ENCODE peak calls at places on chromosomes 1 and 21, in four cellular contexts. S is stimulated activated CD4-positive, alpha-beta T cell treated with anti-CD3 and anti-CD28 coated beads, TNF-alpha, amount 100 ng/mL, for 48 hours; C is mucosa of gallbladder; M is COR-L47. E is an unnamed sample.
A peak's percentile ranks its signal among the peaks of the same experiment; 100 is the strongest.

GRCh38 chr21:20010691-20011200 is 987.5 kb upstream of the NCAM2 start:
- DNase-seq in S (no peak), C (no peak), M (no peak), E (no peak)

GRCh38 chr1:191608367-191608766 is 549.9 kb upstream of the RGS18 start:
- DNase-seq in S (no peak), C (no peak), M (peak; percentile 91), E (no peak)

GRCh38 chr1:159869607-159870006 is 7.2 kb upstream of the VSIG8 start:
- DNase-seq in S (no peak), C (no peak), M (no peak), E (no peak)

GRCh38 chr21:45055861-45056260 is 18.5 kb upstream of the ADARB1 start:
- DNase-seq in S (no peak), C (no peak), M (no peak), E (no peak)

GRCh38 chr1:212514782-212515181 is 82.1 kb downstream of the NENF start:
- DNase-seq in S (no peak), C (no peak), M (no peak), E (no peak)

GRCh38 chr1:11777653-11778322 is 15.8 kb downstream of the C1orf167 start:
- DNase-seq in S (no peak), C (no peak), M (no peak), E (no peak)

GRCh38 chr1:165841582-165842362 is 14.4 kb downstream of the UCK2 start:
- DNase-seq in S (no peak), C (no peak), M (no peak), E (no peak)

GRCh38 chr1:10635385-10635896 is 160.7 kb downstream of the PEX14 start:
- DNase-seq in S (no peak), C (no peak), M (peak; percentile 86), E (no peak)

GRCh38 chr1:88327391-88328267 is 356.4 kb upstream of the PKN2 start:
- DNase-seq in S (no peak), C (peak; percentile 41), M (no peak), E (peak; percentile 23)

GRCh38 chr1:61680500-61680899 is 44.4 kb downstream of the TM2D1 start:
- DNase-seq in S (no peak), C (no peak), M (no peak), E (peak; percentile 11)

GRCh38 chr1:14476170-14476955 is 122.1 kb upstream of the KAZN start:
- DNase-seq in S (no peak), C (no peak), M (no peak), E (no peak)